ENCODE peak calls at places on chromosomes 2 and 18, in eight cellular contexts. D is GM20000; E is WTC11; H is GM06990; B is cardiac muscle cell; O is OCI-LY7; G is CD8-positive, alpha-beta T cell; Z is pancreas. S is an unnamed sample.

GRCh38 chr2:205869439-205869838 is 187.1 kb downstream of the NRP2 start:
- DNase-seq in D (no peak), E (no peak), H (no peak), B (no peak), O (no peak), G (no peak), Z (no peak), S (no peak)

GRCh38 chr18:26536032-26536431 is 12.3 kb downstream of the KCTD1 start:
- DNase-seq in D (no peak), E (no peak), H (no peak), B (no peak), O (no peak), G (no peak), Z (no peak), S (no peak)

GRCh38 chr2:149465873-149466272 is 121.7 kb downstream of the MMADHC start:
- DNase-seq in D (no peak), E (no peak), H (peak; percentile 9), B (no peak), O (no peak), G (no peak), Z (no peak), S (no peak)

GRCh38 chr18:3721771-3722661 is 272.0 kb downstream of the TGIF1 start:
- DNase-seq in D (no peak), E (no peak), H (no peak), B (no peak), O (no peak), G (no peak), Z (no peak), S (no peak)

GRCh38 chr2:172021074-172021931 is 21.6 kb downstream of the METAP1D start:
- DNase-seq in D (no peak), E (peak; percentile 36), H (no peak), B (no peak), O (no peak), G (no peak), Z (no peak), S (peak; percentile 21)

GRCh38 chr2:145065278-145065677 is 545.4 kb upstream of the ZEB2 start:
- DNase-seq in D (no peak), E (no peak), H (no peak), B (peak; percentile 35), O (no peak), G (no peak), Z (no peak), S (no peak)

GRCh38 chr2:7014201-7014640 is 97.0 kb downstream of the RNF144A start:
- DNase-seq in D (peak; percentile 47), E (peak; percentile 32), H (no peak), B (peak; percentile 51), O (peak; percentile 36), G (no peak), Z (no peak), S (no peak)

GRCh38 chr18:40375811-40376210 is 1579.2 kb upstream of the PIK3C3 start:
- DNase-seq in D (no peak), E (no peak), H (no peak), B (no peak), O (no peak), G (no peak), Z (no peak), S (no peak)

GRCh38 chr2:177682006-177682405 is 289.4 kb downstream of the AGPS start:
- DNase-seq in D (no peak), E (no peak), H (no peak), B (no peak), O (no peak), G (no peak), Z (no peak), S (no peak)

GRCh38 chr2:105254520-105255210 is 13.1 kb downstream of the GPR45 start:
- DNase-seq in D (no peak), E (no peak), H (no peak), B (no peak), O (no peak), G (no peak), Z (no peak), S (no peak)

GRCh38 chr18:54828290-54828871 is at the start of gene RAB27B:
- DNase-seq in D (no peak), E (peak; percentile 80), H (peak; percentile 13), B (peak; percentile 80), O (no peak), G (peak; percentile 15), Z (peak; percentile 88), S (peak; percentile 81)

GRCh38 chr2:8986327-8986976 is 17.0 kb downstream of the MBOAT2 start:
- DNase-seq in D (no peak), E (peak; percentile 68), H (no peak), B (no peak), O (peak; percentile 50), G (no peak), Z (no peak), S (peak; percentile 7)

GRCh38 chr2:159803235-159803962 is 5.4 kb upstream of the CD302 start:
- DNase-seq in D (no peak), E (no peak), H (no peak), B (no peak), O (no peak), G (no peak), Z (no peak), S (no peak)

GRCh38 chr2:27795868-27796277 is 24.4 kb downstream of the MRPL33 start:
- DNase-seq in D (no peak), E (no peak), H (no peak), B (no peak), O (no peak), G (no peak), Z (no peak), S (no peak)

GRCh38 chr2:74250189-74250631 is 51.8 kb downstream of the MTHFD2 start:
- DNase-seq in D (peak; percentile 87), E (peak; percentile 52), H (peak; percentile 18), B (peak; percentile 56), O (peak; percentile 77), G (peak; percentile 7), Z (no peak), S (peak; percentile 58)

GRCh38 chr2:128631698-128632490 is 313.2 kb upstream of the HS6ST1 start:
- DNase-seq in D (no peak), E (no peak), H (no peak), B (no peak), O (no peak), G (no peak), Z (peak; percentile 11), S (no peak)

GRCh38 chr2:101205521-101205998 is 47.1 kb upstream of the CNOT11 start:
- DNase-seq in D (peak; percentile 55), E (peak; percentile 41), H (no peak), B (peak; percentile 87), O (no peak), G (no peak), Z (peak; percentile 41), S (peak; percentile 35)

GRCh38 chr18:78138993-78139496 is 840.6 kb upstream of the SALL3 start:
- DNase-seq in D (no peak), E (no peak), H (no peak), B (no peak), O (no peak), G (no peak), Z (no peak), S (no peak)

DNA sequence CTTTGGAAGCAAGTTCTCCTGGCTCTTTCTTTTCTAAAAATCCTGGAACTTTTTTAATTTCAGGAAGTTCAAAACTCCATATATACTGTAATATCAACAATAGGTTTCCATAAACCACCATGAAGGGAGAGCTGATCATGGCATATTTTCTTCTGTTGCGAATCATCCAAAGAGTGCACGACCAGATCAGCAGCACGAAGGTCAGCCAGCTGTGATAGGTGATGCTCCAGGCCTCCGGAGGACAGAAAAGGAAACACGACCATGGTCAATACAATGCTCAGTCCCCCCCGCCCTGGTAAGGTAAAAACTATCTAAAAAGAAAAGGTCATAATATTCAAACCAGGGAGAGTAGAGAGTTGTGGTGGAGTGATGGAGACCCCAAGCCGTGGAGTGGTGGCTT is 268.9 kb downstream of the NAPG start:
- DNase-seq in D (no peak), E (no peak), H (no peak), B (no peak), O (no peak), G (no peak), Z (no peak), S (no peak)
- TF ChIP-seq CTCF in D (no peak), E (no peak), H (no peak), B (no peak), O (no peak), G (no peak), Z (no peak), S (no peak)

DNA sequence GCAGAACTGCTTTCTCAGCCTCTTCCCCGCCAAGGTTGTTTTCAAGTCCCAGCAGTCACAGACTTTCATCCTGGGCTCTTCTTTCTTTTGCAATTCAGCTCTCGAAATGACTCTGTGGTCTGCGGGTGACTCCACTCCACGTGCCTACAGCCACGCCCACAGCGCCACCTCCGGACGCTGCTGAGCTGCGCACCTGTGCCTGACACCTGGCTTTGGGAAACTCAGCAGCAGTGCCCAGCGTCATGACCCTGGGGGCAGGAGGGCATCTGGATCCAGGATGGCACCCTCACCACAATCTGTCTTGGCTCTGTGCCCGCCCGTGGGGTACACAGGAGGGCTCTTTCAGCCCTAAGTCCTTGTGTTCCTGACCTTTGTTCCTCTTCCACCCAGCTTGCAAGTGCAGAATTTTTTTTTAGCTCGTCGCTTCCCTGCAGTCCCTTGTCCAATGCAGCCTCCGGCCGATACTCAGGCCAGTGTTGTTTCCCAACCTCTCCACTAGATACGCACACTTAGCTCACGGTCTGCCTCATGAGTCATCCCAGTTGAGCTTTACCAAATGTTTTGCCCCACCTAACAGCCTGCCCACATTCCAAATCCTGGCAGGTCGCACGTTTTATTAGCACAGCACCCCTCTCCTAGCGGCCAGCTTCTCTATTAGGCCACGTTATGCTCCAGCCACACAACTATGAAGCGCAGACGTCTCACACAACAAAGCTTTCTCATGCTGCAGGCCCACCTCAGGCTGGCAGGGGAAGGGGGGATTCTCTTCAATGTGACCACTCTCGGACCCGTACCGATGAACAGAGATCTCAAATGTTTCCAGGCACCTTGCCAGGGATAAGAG is 6.5 kb upstream of the CAPN10 start:
- DNase-seq in D (peak; percentile 74), E (peak; percentile 77), H (peak; percentile 88), B (peak; percentile 94), O (peak; percentile 76), G (peak; percentile 53), Z (peak; percentile 65), S (no peak)
- TF ChIP-seq CTCF in D (peak; percentile 69), E (peak; percentile 42), H (peak; percentile 82), B (peak; percentile 1), O (peak; percentile 75), G (peak; percentile 64), Z (peak; percentile 37), S (no peak)

DNA sequence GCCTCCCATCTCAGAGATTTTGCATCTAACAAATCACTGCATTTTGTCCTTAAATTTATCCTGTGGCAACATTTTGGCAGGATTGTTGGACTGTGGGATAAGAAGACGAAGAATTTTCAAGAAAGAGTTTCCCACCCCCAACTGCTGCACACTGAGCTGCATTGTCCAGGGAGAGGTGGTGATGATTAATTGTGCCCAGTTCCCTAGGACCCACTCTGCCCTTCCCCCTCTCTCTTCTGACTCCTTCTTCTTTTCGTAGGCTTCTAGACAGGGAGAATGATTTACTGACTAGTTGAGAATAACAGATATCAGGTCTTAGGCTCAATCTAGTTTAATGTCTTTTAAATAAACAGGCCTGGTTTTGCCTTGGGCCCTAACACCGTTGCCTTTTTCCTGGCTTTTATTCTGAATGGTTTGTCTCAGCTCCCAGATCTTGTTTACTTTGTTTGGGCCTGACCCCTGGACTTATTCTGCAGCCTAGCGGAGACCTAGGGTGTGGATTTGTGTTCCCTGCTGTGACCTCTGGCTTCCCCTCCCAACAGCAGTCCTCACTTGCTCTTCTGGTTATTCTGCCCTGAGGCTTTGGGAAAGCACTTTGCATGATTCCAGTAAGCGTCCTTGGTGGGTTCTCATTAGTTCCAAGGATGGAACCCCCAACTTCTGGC is 233.3 kb downstream of the INSIG2 start:
- DNase-seq in D (no peak), E (peak; percentile 41), H (no peak), B (no peak), O (no peak), G (no peak), Z (no peak), S (no peak)
- TF ChIP-seq CTCF in D (no peak), E (no peak), H (no peak), B (no peak), O (no peak), G (no peak), Z (no peak), S (no peak)

GRCh38 chr2:191247381-191248057 is 2.3 kb downstream of the MYO1B start:
- DNase-seq in D (no peak), E (no peak), H (no peak), B (peak; percentile 90), O (no peak), G (no peak), Z (peak; percentile 47), S (no peak)
- TF ChIP-seq CTCF in D (no peak), E (no peak), H (no peak), B (no peak), O (no peak), G (no peak), Z (no peak), S (no peak)

S was measured in nephron progenitor cell.